ENCODE peak calls at places on chromosomes 1 and 21, in eight cellular contexts. One of them, this sample, is unnamed.
A peak's percentile ranks its signal among the peaks of the same experiment; 100 is the strongest.

GRCh38 chr1:23514121-23514679 is 16.8 kb downstream of the E2F2 start:
- DNase-seq in coronary artery: no peak
- DNase-seq in tibial nerve: no peak
- DNase-seq in HFF-Myc: no peak
- DNase-seq in heart left ventricle: no peak
- DNase-seq in CD8-positive, alpha-beta T cell: no peak
- DNase-seq in K562: peak; percentile 48
- DNase-seq in tibial artery: no peak
- DNase-seq in this sample: no peak

GRCh38 chr1:236425031-236425663 is 31.1 kb downstream of the EDARADD start:
- DNase-seq in coronary artery: peak; percentile 21
- DNase-seq in tibial nerve: no peak
- DNase-seq in HFF-Myc: no peak
- DNase-seq in heart left ventricle: no peak
- DNase-seq in CD8-positive, alpha-beta T cell: no peak
- DNase-seq in K562: peak; percentile 28
- DNase-seq in tibial artery: no peak
- DNase-seq in this sample: no peak

GRCh38 chr1:235206533-235207201 is 45.6 kb upstream of the RBM34 start:
- DNase-seq in coronary artery: no peak
- DNase-seq in tibial nerve: no peak
- DNase-seq in HFF-Myc: no peak
- DNase-seq in heart left ventricle: no peak
- DNase-seq in CD8-positive, alpha-beta T cell: no peak
- DNase-seq in K562: peak; percentile 34
- DNase-seq in tibial artery: no peak
- DNase-seq in this sample: no peak

GRCh38 chr1:31815752-31816484 is at the start of gene SPOCD1:
- DNase-seq in coronary artery: no peak
- DNase-seq in tibial nerve: peak; percentile 33
- DNase-seq in HFF-Myc: peak; percentile 66
- DNase-seq in heart left ventricle: peak; percentile 76
- DNase-seq in CD8-positive, alpha-beta T cell: peak; percentile 66
- DNase-seq in K562: peak; percentile 97
- DNase-seq in tibial artery: peak; percentile 83
- DNase-seq in this sample: peak; percentile 69

GRCh38 chr1:77037990-77038389 is 170.7 kb downstream of the ST6GALNAC5 start:
- DNase-seq in coronary artery: no peak
- DNase-seq in tibial nerve: no peak
- DNase-seq in HFF-Myc: no peak
- DNase-seq in heart left ventricle: no peak
- DNase-seq in CD8-positive, alpha-beta T cell: no peak
- DNase-seq in K562: no peak
- DNase-seq in tibial artery: no peak
- DNase-seq in this sample: no peak

GRCh38 chr1:51792864-51793263 is 85.7 kb downstream of the NRDC start:
- DNase-seq in coronary artery: no peak
- DNase-seq in tibial nerve: no peak
- DNase-seq in HFF-Myc: peak; percentile 22
- DNase-seq in heart left ventricle: no peak
- DNase-seq in CD8-positive, alpha-beta T cell: no peak
- DNase-seq in K562: no peak
- DNase-seq in tibial artery: no peak
- DNase-seq in this sample: peak; percentile 74

GRCh38 chr1:203185585-203185984 is 919 bp downstream of the CHI3L1 start:
- DNase-seq in coronary artery: no peak
- DNase-seq in tibial nerve: no peak
- DNase-seq in HFF-Myc: no peak
- DNase-seq in heart left ventricle: no peak
- DNase-seq in CD8-positive, alpha-beta T cell: no peak
- DNase-seq in K562: no peak
- DNase-seq in tibial artery: peak; percentile 29
- DNase-seq in this sample: no peak

GRCh38 chr1:157925419-157926166 is 67.9 kb upstream of the KIRREL1 start:
- DNase-seq in coronary artery: no peak
- DNase-seq in tibial nerve: no peak
- DNase-seq in HFF-Myc: no peak
- DNase-seq in heart left ventricle: no peak
- DNase-seq in CD8-positive, alpha-beta T cell: no peak
- DNase-seq in K562: peak; percentile 30
- DNase-seq in tibial artery: no peak
- DNase-seq in this sample: no peak

GRCh38 chr1:2115922-2116341 is 65.7 kb downstream of the PRKCZ start:
- DNase-seq in coronary artery: no peak
- DNase-seq in tibial nerve: no peak
- DNase-seq in HFF-Myc: no peak
- DNase-seq in heart left ventricle: no peak
- DNase-seq in CD8-positive, alpha-beta T cell: no peak
- DNase-seq in K562: no peak
- DNase-seq in tibial artery: no peak
- DNase-seq in this sample: no peak

GRCh38 chr21:46092811-46093667 is 4.9 kb upstream of the COL6A2 start:
- DNase-seq in coronary artery: no peak
- DNase-seq in tibial nerve: no peak
- DNase-seq in HFF-Myc: no peak
- DNase-seq in heart left ventricle: no peak
- DNase-seq in CD8-positive, alpha-beta T cell: no peak
- DNase-seq in K562: peak; percentile 16
- DNase-seq in tibial artery: no peak
- DNase-seq in this sample: no peak

GRCh38 chr1:93575586-93576271 is 105.9 kb downstream of the BCAR3 start:
- DNase-seq in coronary artery: no peak
- DNase-seq in tibial nerve: no peak
- DNase-seq in HFF-Myc: peak; percentile 80
- DNase-seq in heart left ventricle: no peak
- DNase-seq in CD8-positive, alpha-beta T cell: no peak
- DNase-seq in K562: no peak
- DNase-seq in tibial artery: no peak
- DNase-seq in this sample: no peak

DNA sequence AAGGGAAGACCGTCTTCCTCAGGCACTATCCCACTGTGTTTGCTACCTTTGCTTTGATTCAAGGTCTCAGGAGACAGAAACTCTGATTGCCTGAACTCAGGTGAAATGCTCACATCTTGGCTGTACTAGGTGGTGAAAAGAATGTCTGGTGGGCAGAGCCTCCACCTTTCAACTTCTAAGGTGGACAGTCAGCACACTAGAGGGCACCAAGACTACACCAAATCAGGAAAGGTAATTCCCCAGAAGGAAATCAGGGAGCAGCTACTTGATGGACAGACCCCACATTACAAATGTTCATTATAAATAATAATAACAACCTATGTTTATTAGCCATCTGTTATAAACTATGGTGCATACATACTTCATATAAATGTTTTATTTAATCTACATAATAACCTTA is 220.9 kb downstream of the ATG4C start:
- DNase-seq in coronary artery: no peak
- DNase-seq in tibial nerve: no peak
- DNase-seq in HFF-Myc: no peak
- DNase-seq in heart left ventricle: no peak
- DNase-seq in CD8-positive, alpha-beta T cell: no peak
- DNase-seq in K562: no peak
- DNase-seq in tibial artery: no peak
- DNase-seq in this sample: no peak
- TF ChIP-seq CTCF in coronary artery: no peak
- TF ChIP-seq CTCF in tibial nerve: no peak
- TF ChIP-seq CTCF in HFF-Myc: no peak
- TF ChIP-seq CTCF in heart left ventricle: no peak
- TF ChIP-seq CTCF in CD8-positive, alpha-beta T cell: no peak
- TF ChIP-seq CTCF in K562: peak; percentile 13
- TF ChIP-seq CTCF in tibial artery: no peak
- TF ChIP-seq CTCF in this sample: no peak

DNA sequence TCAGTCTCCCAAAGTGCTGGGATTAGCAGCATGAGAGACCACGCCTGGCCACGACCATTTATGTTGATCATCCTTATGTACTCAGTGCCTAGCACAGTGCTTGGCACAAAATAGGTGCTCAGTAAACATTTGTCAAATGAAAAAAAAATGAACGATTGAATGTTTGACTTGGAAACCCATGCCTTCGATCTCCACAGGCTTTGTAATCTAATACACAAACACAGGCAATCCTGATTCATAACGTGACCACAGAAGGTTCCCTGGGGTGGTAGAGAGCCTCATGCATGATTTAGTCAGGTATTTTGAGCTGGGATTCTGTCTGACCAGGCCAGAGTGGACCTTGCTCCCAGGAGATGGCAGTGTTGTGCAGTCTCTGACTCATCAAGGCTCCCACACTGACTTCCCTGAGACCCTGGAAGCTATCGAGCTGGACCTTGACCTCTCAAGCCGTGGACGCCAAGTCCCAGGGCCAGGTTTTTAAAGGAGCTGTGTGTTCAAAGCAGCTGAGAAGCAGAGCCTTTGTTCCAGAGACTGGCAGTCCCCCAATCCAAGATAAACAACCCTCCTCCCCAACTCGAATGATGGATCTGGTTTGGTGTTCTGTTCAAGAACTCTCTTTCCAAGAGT is 81.1 kb downstream of the PGM1 start:
- DNase-seq in coronary artery: peak; percentile 84
- DNase-seq in tibial nerve: peak; percentile 74
- DNase-seq in HFF-Myc: peak; percentile 77
- DNase-seq in heart left ventricle: peak; percentile 71
- DNase-seq in CD8-positive, alpha-beta T cell: no peak
- DNase-seq in K562: peak; percentile 54
- DNase-seq in tibial artery: peak; percentile 84
- DNase-seq in this sample: peak; percentile 87
- TF ChIP-seq CTCF in coronary artery: peak; percentile 42
- TF ChIP-seq CTCF in tibial nerve: peak; percentile 72
- TF ChIP-seq CTCF in HFF-Myc: peak; percentile 81
- TF ChIP-seq CTCF in heart left ventricle: no peak
- TF ChIP-seq CTCF in CD8-positive, alpha-beta T cell: no peak
- TF ChIP-seq CTCF in K562: peak; percentile 68
- TF ChIP-seq CTCF in tibial artery: peak; percentile 66
- TF ChIP-seq CTCF in this sample: peak; percentile 86

GRCh38 chr1:212677136-212677535 is 22.5 kb downstream of the BATF3 start:
- DNase-seq in coronary artery: no peak
- DNase-seq in tibial nerve: no peak
- DNase-seq in HFF-Myc: no peak
- DNase-seq in heart left ventricle: no peak
- DNase-seq in CD8-positive, alpha-beta T cell: no peak
- DNase-seq in K562: no peak
- DNase-seq in tibial artery: no peak
- DNase-seq in this sample: no peak
- TF ChIP-seq CTCF in coronary artery: no peak
- TF ChIP-seq CTCF in tibial nerve: no peak
- TF ChIP-seq CTCF in HFF-Myc: no peak
- TF ChIP-seq CTCF in heart left ventricle: no peak
- TF ChIP-seq CTCF in CD8-positive, alpha-beta T cell: no peak
- TF ChIP-seq CTCF in K562: no peak
- TF ChIP-seq CTCF in tibial artery: no peak
- TF ChIP-seq CTCF in this sample: no peak

GRCh38 chr1:41475859-41476567 is 8.5 kb downstream of the EDN2 start:
- DNase-seq in coronary artery: no peak
- DNase-seq in tibial nerve: no peak
- DNase-seq in HFF-Myc: no peak
- DNase-seq in heart left ventricle: peak; percentile 15
- DNase-seq in CD8-positive, alpha-beta T cell: no peak
- DNase-seq in K562: no peak
- DNase-seq in tibial artery: no peak
- DNase-seq in this sample: peak; percentile 69
- TF ChIP-seq CTCF in coronary artery: no peak
- TF ChIP-seq CTCF in tibial nerve: no peak
- TF ChIP-seq CTCF in HFF-Myc: no peak
- TF ChIP-seq CTCF in heart left ventricle: no peak
- TF ChIP-seq CTCF in CD8-positive, alpha-beta T cell: no peak
- TF ChIP-seq CTCF in K562: no peak
- TF ChIP-seq CTCF in tibial artery: no peak
- TF ChIP-seq CTCF in this sample: peak; percentile 55

GRCh38 chr1:116044071-116044470 is 67.1 kb upstream of the MAB21L3 start:
- DNase-seq in coronary artery: no peak
- DNase-seq in tibial nerve: no peak
- DNase-seq in HFF-Myc: no peak
- DNase-seq in heart left ventricle: no peak
- DNase-seq in CD8-positive, alpha-beta T cell: no peak
- DNase-seq in K562: no peak
- DNase-seq in tibial artery: no peak
- DNase-seq in this sample: no peak
- TF ChIP-seq CTCF in coronary artery: no peak
- TF ChIP-seq CTCF in tibial nerve: no peak
- TF ChIP-seq CTCF in HFF-Myc: no peak
- TF ChIP-seq CTCF in heart left ventricle: no peak
- TF ChIP-seq CTCF in CD8-positive, alpha-beta T cell: no peak
- TF ChIP-seq CTCF in K562: no peak
- TF ChIP-seq CTCF in tibial artery: no peak
- TF ChIP-seq CTCF in this sample: no peak

DNA sequence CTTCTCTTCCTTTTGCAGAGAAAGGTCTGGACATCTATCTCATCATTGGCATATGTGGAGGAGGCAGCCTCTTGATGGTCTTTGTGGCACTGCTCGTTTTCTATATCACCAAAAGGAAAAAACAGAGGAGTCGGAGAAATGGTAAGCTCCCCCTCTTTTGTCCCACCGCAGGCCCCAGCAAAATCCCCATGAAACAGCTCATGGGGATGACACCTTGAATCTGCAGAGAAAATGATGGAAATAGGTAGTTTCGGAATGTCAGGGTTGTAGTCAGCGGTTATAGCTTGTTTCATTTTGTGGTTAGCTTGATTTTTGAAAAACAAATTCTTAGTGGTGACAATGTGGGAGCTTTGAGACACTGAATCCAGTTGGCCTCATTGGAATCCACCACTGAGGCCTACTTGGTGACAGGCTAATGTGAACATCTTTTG is 10.3 kb downstream of the CD2 start:
- DNase-seq in coronary artery: no peak
- DNase-seq in tibial nerve: no peak
- DNase-seq in HFF-Myc: no peak
- DNase-seq in heart left ventricle: no peak
- DNase-seq in CD8-positive, alpha-beta T cell: no peak
- DNase-seq in K562: no peak
- DNase-seq in tibial artery: no peak
- DNase-seq in this sample: no peak
- TF ChIP-seq CTCF in coronary artery: no peak
- TF ChIP-seq CTCF in tibial nerve: no peak
- TF ChIP-seq CTCF in HFF-Myc: no peak
- TF ChIP-seq CTCF in heart left ventricle: no peak
- TF ChIP-seq CTCF in CD8-positive, alpha-beta T cell: peak; percentile 7
- TF ChIP-seq CTCF in K562: no peak
- TF ChIP-seq CTCF in tibial artery: no peak
- TF ChIP-seq CTCF in this sample: peak; percentile 10

This sample was measured in HFFc6.